ENCODE peak calls at places on chromosomes 4 and X, in ten cellular contexts. L is cardiac fibroblast; E is neural crest cell; T is gastrocnemius medialis; V is fibroblast of the aortic adventitia; O is fibroblast of pulmonary artery; R is CD4-positive, alpha-beta T cell; Q is MCF 10A; B is BE2C; F is lung. X is an unnamed sample.

GRCh38 chrX:29858714-29859113 is 356.6 kb upstream of the MAGEB2 start:
- DNase-seq in L (peak), E (no peak), T (no peak), V (peak), O (peak), R (no peak), Q (peak), B (no peak), F (no peak), X (no peak)

GRCh38 chr4:101527186-101527585 is 179.9 kb upstream of the PPP3CA start:
- DNase-seq in L (no peak), E (no peak), T (no peak), V (no peak), O (no peak), R (peak), Q (peak), B (no peak), F (no peak), X (peak)

GRCh38 chr4:173212379-173212778 is 43.8 kb downstream of the GALNT7 start:
- DNase-seq in L (no peak), E (no peak), T (no peak), V (no peak), O (no peak), R (no peak), Q (no peak), B (no peak), F (no peak), X (no peak)

GRCh38 chr4:163818673-163819072 is 324.2 kb downstream of the TMA16 start:
- DNase-seq in L (no peak), E (no peak), T (no peak), V (no peak), O (no peak), R (no peak), Q (no peak), B (no peak), F (no peak), X (no peak)

GRCh38 chr4:164446516-164446915 is 307.4 kb upstream of the SMIM31 start:
- DNase-seq in L (no peak), E (no peak), T (no peak), V (no peak), O (peak), R (no peak), Q (peak), B (no peak), F (no peak), X (no peak)

GRCh38 chrX:139725720-139726119 is 17.8 kb upstream of the MCF2 start:
- DNase-seq in L (no peak), E (no peak), T (no peak), V (no peak), O (no peak), R (no peak), Q (no peak), B (no peak), F (no peak), X (no peak)

GRCh38 chr4:150231108-150231770 is 153.0 kb downstream of the DCLK2 start:
- DNase-seq in L (no peak), E (no peak), T (no peak), V (no peak), O (no peak), R (no peak), Q (no peak), B (no peak), F (no peak), X (no peak)

GRCh38 chr4:82898322-82899243 is 2.0 kb upstream of the THAP9 start:
- DNase-seq in L (peak), E (no peak), T (no peak), V (peak), O (peak), R (no peak), Q (peak), B (peak), F (peak), X (no peak)

GRCh38 chrX:147693511-147693910 is 218.2 kb upstream of the FMR1 start:
- DNase-seq in L (no peak), E (no peak), T (no peak), V (no peak), O (no peak), R (no peak), Q (no peak), B (no peak), F (no peak), X (no peak)

GRCh38 chr4:68617003-68617698 is 41.0 kb upstream of the UGT2B17 start:
- DNase-seq in L (no peak), E (no peak), T (no peak), V (no peak), O (no peak), R (no peak), Q (no peak), B (no peak), F (no peak), X (peak)

GRCh38 chr4:107243141-107243779 is 207.1 kb upstream of the DKK2 start:
- DNase-seq in L (peak), E (no peak), T (no peak), V (peak), O (no peak), R (no peak), Q (no peak), B (peak), F (no peak), X (no peak)

GRCh38 chrX:8341814-8342590 is 122.6 kb upstream of the VCX3B start:
- DNase-seq in L (peak), E (no peak), T (no peak), V (no peak), O (peak), R (no peak), Q (peak), B (no peak), F (no peak), X (no peak)

GRCh38 chrX:68018248-68019203 is 414.8 kb downstream of the OPHN1 start:
- DNase-seq in L (peak), E (peak), T (no peak), V (peak), O (peak), R (no peak), Q (peak), B (no peak), F (no peak), X (no peak)

GRCh38 chr4:128570380-128570779 is 239.1 kb upstream of the JADE1 start:
- DNase-seq in L (peak), E (no peak), T (peak), V (peak), O (peak), R (no peak), Q (peak), B (no peak), F (peak), X (no peak)

GRCh38 chr4:7901274-7901845 is 38.3 kb downstream of the AFAP1 start:
- DNase-seq in L (no peak), E (no peak), T (no peak), V (no peak), O (peak), R (no peak), Q (no peak), B (peak), F (no peak), X (no peak)

GRCh38 chr4:145107126-145107525 is 9.0 kb downstream of the ABCE1 start:
- DNase-seq in L (no peak), E (no peak), T (no peak), V (no peak), O (no peak), R (no peak), Q (no peak), B (no peak), F (no peak), X (no peak)

GRCh38 chrX:71913156-71913950 is 2.7 kb downstream of the NHSL2 start:
- DNase-seq in L (no peak), E (no peak), T (no peak), V (no peak), O (no peak), R (no peak), Q (no peak), B (no peak), F (no peak), X (no peak)

GRCh38 chr4:42302348-42302747 is 94.9 kb upstream of the SHISA3 start:
- DNase-seq in L (peak), E (peak), T (no peak), V (peak), O (peak), R (no peak), Q (peak), B (peak), F (no peak), X (no peak)

GRCh38 chrX:71627588-71628404 is 9.5 kb upstream of the CXCR3 start:
- DNase-seq in L (no peak), E (no peak), T (no peak), V (no peak), O (no peak), R (no peak), Q (no peak), B (no peak), F (no peak), X (no peak)

GRCh38 chr4:113141901-113142346 is 92.5 kb downstream of the ANK2 start:
- DNase-seq in L (peak), E (no peak), T (no peak), V (peak), O (peak), R (no peak), Q (no peak), B (no peak), F (no peak), X (peak)

GRCh38 chr4:13678186-13678924 is 50.8 kb upstream of the BOD1L1 start:
- DNase-seq in L (peak), E (no peak), T (no peak), V (no peak), O (no peak), R (no peak), Q (peak), B (no peak), F (no peak), X (no peak)

GRCh38 chrX:71632923-71633657 is 14.8 kb upstream of the CXCR3 start:
- DNase-seq in L (no peak), E (no peak), T (no peak), V (no peak), O (no peak), R (no peak), Q (no peak), B (no peak), F (no peak), X (no peak)

GRCh38 chrX:20515841-20516461 is 249.2 kb upstream of the RPS6KA3 start:
- DNase-seq in L (peak), E (no peak), T (no peak), V (peak), O (peak), R (no peak), Q (peak), B (no peak), F (no peak), X (peak)

GRCh38 chr4:24686866-24687672 is 102.7 kb upstream of the DHX15 start:
- DNase-seq in L (no peak), E (peak), T (no peak), V (no peak), O (peak), R (no peak), Q (peak), B (peak), F (no peak), X (no peak)

GRCh38 chr4:164442167-164442566 is 311.8 kb upstream of the SMIM31 start:
- DNase-seq in L (no peak), E (no peak), T (no peak), V (no peak), O (no peak), R (no peak), Q (peak), B (no peak), F (no peak), X (no peak)

GRCh38 chr4:75494563-75494962 is 19.6 kb downstream of the RCHY1 start:
- DNase-seq in L (peak), E (no peak), T (no peak), V (peak), O (peak), R (no peak), Q (peak), B (no peak), F (no peak), X (no peak)

GRCh38 chrX:16870095-16870860 is at the start of gene RBBP7:
- DNase-seq in L (peak), E (peak), T (peak), V (peak), O (peak), R (peak), Q (peak), B (peak), F (peak), X (peak)

GRCh38 chr4:120939693-120940092 is 17.2 kb upstream of the PRDM5 start:
- DNase-seq in L (no peak), E (no peak), T (no peak), V (no peak), O (no peak), R (no peak), Q (no peak), B (no peak), F (no peak), X (no peak)

GRCh38 chrX:154375156-154375504 is 696 bp upstream of the FLNA start:
- DNase-seq in L (no peak), E (no peak), T (no peak), V (no peak), O (no peak), R (no peak), Q (no peak), B (no peak), F (no peak), X (no peak)

GRCh38 chr4:37982736-37983135 is 22.5 kb downstream of the PTTG2 start:
- DNase-seq in L (no peak), E (no peak), T (no peak), V (no peak), O (no peak), R (no peak), Q (no peak), B (no peak), F (no peak), X (no peak)

GRCh38 chr4:158782539-158783360 is 13.9 kb downstream of the FNIP2 start:
- DNase-seq in L (no peak), E (no peak), T (no peak), V (peak), O (no peak), R (no peak), Q (no peak), B (no peak), F (no peak), X (no peak)

GRCh38 chrX:519741-520140 is 110.8 kb upstream of the SHOX start:
- DNase-seq in L (no peak), E (no peak), T (no peak), V (no peak), O (no peak), R (no peak), Q (no peak), B (no peak), F (no peak), X (no peak)

GRCh38 chr4:35358001-35358584 is 886.2 kb downstream of the ARAP2 start:
- DNase-seq in L (no peak), E (no peak), T (no peak), V (no peak), O (no peak), R (no peak), Q (peak), B (no peak), F (no peak), X (no peak)

GRCh38 chrX:118693843-118694242 is 33.6 kb upstream of the IL13RA1 start:
- DNase-seq in L (no peak), E (no peak), T (no peak), V (no peak), O (peak), R (no peak), Q (no peak), B (no peak), F (no peak), X (no peak)

GRCh38 chr4:94332983-94333590 is 9.5 kb downstream of the HPGDS start:
- DNase-seq in L (peak), E (no peak), T (no peak), V (peak), O (peak), R (no peak), Q (no peak), B (no peak), F (no peak), X (no peak)
- TF ChIP-seq CTCF in L (peak), E (no peak), T (peak), V (peak), O (peak), R (no peak), Q (no peak), B (peak), F (no peak), X (no peak)

GRCh38 chr4:76626686-76627465 is 191.8 kb downstream of the SHROOM3 start:
- DNase-seq in L (peak), E (no peak), T (no peak), V (no peak), O (peak), R (no peak), Q (no peak), B (peak), F (no peak), X (no peak)
- TF ChIP-seq CTCF in L (peak), E (peak), T (no peak), V (peak), O (peak), R (no peak), Q (peak), B (peak), F (no peak), X (peak)

GRCh38 chr4:59161249-59161648 is 2038.9 kb upstream of the ADGRL3 start:
- DNase-seq in L (no peak), E (no peak), T (no peak), V (no peak), O (no peak), R (no peak), Q (no peak), B (no peak), F (no peak), X (no peak)
- TF ChIP-seq CTCF in L (no peak), E (peak), T (no peak), V (no peak), O (no peak), R (no peak), Q (no peak), B (no peak), F (no peak), X (peak)

DNA sequence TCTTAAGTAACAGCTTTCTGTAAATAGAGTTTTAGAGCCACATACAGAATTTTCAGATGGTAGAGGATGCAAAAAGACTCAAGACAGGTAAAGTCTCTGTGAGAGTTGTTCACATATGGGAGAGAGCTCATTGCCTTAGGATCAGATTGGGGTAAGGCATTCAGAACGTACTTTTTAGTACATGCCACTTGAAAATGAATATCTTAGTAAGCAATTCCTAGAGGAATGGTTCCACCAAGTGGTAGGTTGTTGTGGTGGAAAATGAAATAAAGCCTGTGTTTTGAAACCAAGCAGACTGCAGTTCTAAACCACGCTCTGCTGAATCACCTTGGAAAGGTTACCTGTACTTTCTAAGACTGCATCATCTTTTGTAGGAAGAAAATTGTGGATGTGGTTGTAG is 547.0 kb upstream of the LCORL start:
- DNase-seq in L (no peak), E (no peak), T (no peak), V (peak), O (no peak), R (no peak), Q (no peak), B (no peak), F (no peak), X (no peak)
- TF ChIP-seq CTCF in L (no peak), E (peak), T (no peak), V (no peak), O (no peak), R (no peak), Q (peak), B (peak), F (no peak), X (no peak)

GRCh38 chr4:122827258-122827887 is 742 bp downstream of the FGF2 start:
- DNase-seq in L (peak), E (peak), T (no peak), V (peak), O (peak), R (no peak), Q (peak), B (peak), F (no peak), X (peak)

GRCh38 chr4:122826596-122827257 is at the start of gene FGF2:
- DNase-seq in L (peak), E (peak), T (peak), V (peak), O (peak), R (no peak), Q (peak), B (peak), F (peak), X (peak)

GRCh38 chr4:122826000-122826595 is 533 bp upstream of the FGF2 start:
- DNase-seq in L (no peak), E (no peak), T (no peak), V (peak), O (no peak), R (no peak), Q (no peak), B (no peak), F (no peak), X (no peak)

GRCh38 chr4:122830392-122831095 is 3.9 kb downstream of the FGF2 start:
- DNase-seq in L (peak), E (no peak), T (no peak), V (peak), O (peak), R (no peak), Q (no peak), B (no peak), F (no peak), X (no peak)

GRCh38 chr4:122827899-122828601 is 1.4 kb downstream of the FGF2 start:
- DNase-seq in L (peak), E (no peak), T (no peak), V (peak), O (peak), R (no peak), Q (peak), B (peak), F (no peak), X (peak)
- TF ChIP-seq CTCF in L (peak), E (peak), T (no peak), V (peak), O (peak), R (no peak), Q (no peak), B (no peak), F (no peak), X (no peak)

DNA sequence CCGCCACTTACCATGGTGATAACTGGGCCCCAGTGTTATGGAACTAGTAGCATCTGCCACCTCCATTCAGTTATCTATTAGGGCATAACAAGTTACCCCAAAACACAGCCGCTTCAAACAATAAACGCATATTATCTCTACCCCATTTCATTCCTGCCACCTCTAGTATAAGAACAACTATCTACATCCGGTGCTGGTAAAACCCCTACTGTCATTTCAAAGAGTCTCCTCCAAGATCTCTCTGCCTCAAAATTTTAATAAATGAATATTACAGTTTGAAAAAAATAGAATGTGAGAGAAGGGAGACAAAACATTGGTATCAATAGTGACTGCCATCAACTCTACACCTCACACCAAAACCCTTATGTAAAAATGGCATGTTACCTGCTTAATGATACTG is 35.5 kb upstream of the RBPJ start:
- DNase-seq in L (no peak), E (no peak), T (no peak), V (no peak), O (no peak), R (no peak), Q (no peak), B (no peak), F (no peak), X (no peak)
- TF ChIP-seq CTCF in L (no peak), E (no peak), T (no peak), V (no peak), O (no peak), R (no peak), Q (no peak), B (no peak), F (no peak), X (no peak)

DNA sequence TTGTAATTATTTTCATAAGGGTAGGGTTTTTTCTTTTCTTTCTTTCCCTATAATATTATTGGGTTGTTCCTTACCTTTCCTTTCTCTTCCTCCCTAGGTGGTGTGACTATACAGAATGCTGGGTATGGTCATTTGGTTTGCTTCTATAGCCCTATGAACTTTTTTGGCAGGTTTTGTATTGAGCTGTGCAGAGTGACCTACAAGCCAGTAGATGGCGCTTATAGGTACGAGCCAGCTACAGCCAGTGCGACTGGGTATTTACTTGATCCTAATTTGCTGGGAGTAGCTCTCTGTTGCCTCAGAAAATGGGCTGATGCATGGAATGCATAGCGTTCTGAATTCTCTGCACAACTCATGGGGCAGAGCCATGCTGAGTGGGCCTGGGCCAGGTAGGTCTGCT is 423.3 kb downstream of the MAGEE1 start:
- DNase-seq in L (no peak), E (no peak), T (no peak), V (peak), O (no peak), R (no peak), Q (no peak), B (peak), F (no peak), X (no peak)
- TF ChIP-seq CTCF in L (no peak), E (no peak), T (no peak), V (peak), O (no peak), R (no peak), Q (no peak), B (peak), F (no peak), X (peak)

DNA sequence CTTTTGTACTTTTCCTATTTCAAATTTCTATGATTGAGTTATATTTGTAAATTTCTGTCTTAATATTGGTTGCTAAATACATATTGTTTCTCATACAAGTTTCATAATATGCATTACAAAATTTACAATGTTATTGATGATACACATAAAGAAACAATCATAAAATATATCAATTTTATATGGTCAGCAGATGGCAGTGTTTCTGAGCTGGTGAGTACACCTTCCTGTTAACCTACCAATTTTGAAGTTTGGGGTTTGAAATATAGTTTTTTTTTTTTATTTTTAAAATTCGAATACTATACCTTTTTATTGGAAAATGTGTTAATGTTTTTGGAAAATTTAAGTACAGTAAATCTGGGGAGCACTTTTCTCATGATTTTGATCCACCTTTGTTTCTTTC is 1953.1 kb upstream of the ADGRL3 start:
- DNase-seq in L (no peak), E (no peak), T (no peak), V (no peak), O (peak), R (no peak), Q (peak), B (no peak), F (no peak), X (no peak)
- TF ChIP-seq CTCF in L (peak), E (peak), T (no peak), V (no peak), O (no peak), R (no peak), Q (peak), B (peak), F (no peak), X (peak)

GRCh38 chr4:148438047-148438446 is 4.2 kb downstream of the NR3C2 start:
- DNase-seq in L (no peak), E (no peak), T (no peak), V (no peak), O (no peak), R (no peak), Q (no peak), B (no peak), F (no peak), X (no peak)
- TF ChIP-seq CTCF in L (no peak), E (no peak), T (no peak), V (no peak), O (no peak), R (no peak), Q (no peak), B (no peak), F (no peak), X (no peak)